ENCODE peak calls at places on chromosomes 7 and 10, in five cellular contexts. U, I, N, G and R are unnamed samples.
A peak's percentile ranks its signal among the peaks of the same experiment; 100 is the strongest.

GRCh38 chr10:11898372-11899066 is 75.4 kb downstream of the PROSER2 start:
- DNase-seq in N (no peak), U (no peak), I (no peak), G (no peak), R (no peak)

GRCh38 chr10:103273026-103273425 is 3.9 kb upstream of the INA start:
- DNase-seq in N (peak; percentile 99), G (peak; percentile 34), I (peak; percentile 100), U (no peak), R (peak; percentile 30)

GRCh38 chr10:27743736-27744477 is 1.7 kb downstream of the MKX start:
- DNase-seq in N (peak; percentile 69), I (peak; percentile 35), U (peak; percentile 16), G (peak; percentile 18), R (peak; percentile 42)

GRCh38 chr7:90892213-90892612 is 296.1 kb downstream of the CDK14 start:
- DNase-seq in N (no peak), U (no peak), I (no peak), G (no peak), R (no peak)

GRCh38 chr10:110420401-110421193 is 77.1 kb upstream of the DUSP5 start:
- DNase-seq in G (peak; percentile 54), N (peak; percentile 71), I (peak; percentile 41), U (no peak), R (peak; percentile 54)

GRCh38 chr7:75072978-75073282 is 672 bp downstream of the RCC1L start:
- DNase-seq in N (no peak), I (no peak), U (no peak), G (no peak), R (no peak)

GRCh38 chr7:930975-931758 is 23.3 kb downstream of the ADAP1 start:
- DNase-seq in N (no peak), I (no peak), U (no peak), G (peak; percentile 18), R (peak; percentile 4)

GRCh38 chr7:96915029-96915428 is 90.3 kb upstream of the DLX6 start:
- DNase-seq in G (no peak), U (no peak), N (no peak), I (no peak), R (no peak)

GRCh38 chr10:88466786-88467185 is 116.3 kb downstream of the RNLS start:
- DNase-seq in I (no peak), N (no peak), G (no peak), U (no peak), R (no peak)

GRCh38 chr7:9148687-9149086 is 715.3 kb downstream of the NXPH1 start:
- DNase-seq in N (no peak), U (no peak), I (no peak), G (no peak), R (no peak)

GRCh38 chr10:79132681-79133381 is 64.1 kb downstream of the ZMIZ1 start:
- DNase-seq in I (no peak), U (no peak), N (no peak), G (no peak), R (no peak)

GRCh38 chr7:140404565-140405080 is 765 bp downstream of the RAB19 start:
- DNase-seq in I (peak; percentile 18), G (no peak), U (no peak), N (no peak), R (no peak)

GRCh38 chr7:146004805-146005204 is 111.8 kb upstream of the CNTNAP2 start:
- DNase-seq in G (no peak), U (no peak), I (no peak), N (no peak), R (no peak)

GRCh38 chr10:58258977-58259692 is 8.6 kb downstream of the IPMK start:
- DNase-seq in N (no peak), I (no peak), G (no peak), U (no peak), R (no peak)

GRCh38 chr7:94562525-94562924 is 52.9 kb downstream of the CASD1 start:
- DNase-seq in G (no peak), I (peak; percentile 51), N (peak; percentile 33), U (no peak), R (no peak)

GRCh38 chr7:44793919-44794715 is 2.4 kb upstream of the PPIA start:
- DNase-seq in U (no peak), G (no peak), I (peak; percentile 26), N (no peak), R (no peak)

GRCh38 chr10:44874176-44874575 is 37.0 kb upstream of the TMEM72 start:
- DNase-seq in U (no peak), I (no peak), G (peak; percentile 48), N (no peak), R (peak; percentile 47)

GRCh38 chr7:20214787-20215669 is 2.2 kb downstream of the MACC1 start:
- DNase-seq in N (no peak), U (no peak), G (no peak), I (no peak), R (no peak)

GRCh38 chr10:26527018-26527417 is 88.9 kb downstream of the APBB1IP start:
- DNase-seq in U (no peak), I (no peak), G (no peak), N (no peak), R (no peak)

GRCh38 chr7:73978681-73979563 is 49.1 kb upstream of the ELN start:
- DNase-seq in U (peak; percentile 26), G (no peak), N (peak; percentile 70), I (peak; percentile 76), R (peak; percentile 49)

GRCh38 chr10:96096958-96097357 is 33.1 kb upstream of the ZNF518A start:
- DNase-seq in I (no peak), U (no peak), N (no peak), G (no peak), R (no peak)

GRCh38 chr10:28467615-28468014 is 65.3 kb upstream of the WAC start:
- DNase-seq in G (peak; percentile 32), I (no peak), N (no peak), U (no peak), R (no peak)

GRCh38 chr7:4225352-4225751 is 456.7 kb upstream of the FOXK1 start:
- DNase-seq in I (no peak), N (no peak), U (no peak), G (no peak), R (no peak)